ENCODE peak calls at places on chromosomes 2 and 18, in ten cellular contexts. One of them, this sample, is unnamed.

GRCh38 chr2:32772623-32773221 is 144.9 kb downstream of the TTC27 start:
- DNase-seq in lower lobe of right lung: no peak
- DNase-seq in fibroblast of lung: peak; percentile 84
- DNase-seq in neural progenitor cell: peak; percentile 79
- DNase-seq in colonic mucosa: no peak
- DNase-seq in SK-N-SH: peak; percentile 75
- DNase-seq in breast epithelium: no peak
- DNase-seq in A549: peak; percentile 62
- DNase-seq in CD4-positive, alpha-beta memory T cell: no peak
- DNase-seq in kidney: no peak
- DNase-seq in this sample: no peak

GRCh38 chr2:68319397-68320117 is at the start of gene CNRIP1:
- DNase-seq in lower lobe of right lung: peak; percentile 67
- DNase-seq in fibroblast of lung: peak; percentile 85
- DNase-seq in neural progenitor cell: peak; percentile 85
- DNase-seq in colonic mucosa: peak; percentile 50
- DNase-seq in SK-N-SH: peak; percentile 87
- DNase-seq in breast epithelium: peak; percentile 53
- DNase-seq in A549: peak; percentile 49
- DNase-seq in CD4-positive, alpha-beta memory T cell: no peak
- DNase-seq in kidney: peak; percentile 90
- DNase-seq in this sample: no peak

GRCh38 chr2:26532301-26533250 is 54.7 kb upstream of the OTOF start:
- DNase-seq in lower lobe of right lung: no peak
- DNase-seq in fibroblast of lung: no peak
- DNase-seq in neural progenitor cell: no peak
- DNase-seq in colonic mucosa: no peak
- DNase-seq in SK-N-SH: no peak
- DNase-seq in breast epithelium: no peak
- DNase-seq in A549: no peak
- DNase-seq in CD4-positive, alpha-beta memory T cell: no peak
- DNase-seq in kidney: peak; percentile 46
- DNase-seq in this sample: no peak

GRCh38 chr2:170966648-170967396 is 37.8 kb downstream of the GORASP2 start:
- DNase-seq in lower lobe of right lung: no peak
- DNase-seq in fibroblast of lung: no peak
- DNase-seq in neural progenitor cell: peak; percentile 28
- DNase-seq in colonic mucosa: no peak
- DNase-seq in SK-N-SH: peak; percentile 65
- DNase-seq in breast epithelium: no peak
- DNase-seq in A549: peak; percentile 61
- DNase-seq in CD4-positive, alpha-beta memory T cell: no peak
- DNase-seq in kidney: no peak
- DNase-seq in this sample: no peak

GRCh38 chr2:32783468-32783867 is 155.6 kb downstream of the TTC27 start:
- DNase-seq in lower lobe of right lung: no peak
- DNase-seq in fibroblast of lung: no peak
- DNase-seq in neural progenitor cell: peak; percentile 2
- DNase-seq in colonic mucosa: no peak
- DNase-seq in SK-N-SH: no peak
- DNase-seq in breast epithelium: no peak
- DNase-seq in A549: no peak
- DNase-seq in CD4-positive, alpha-beta memory T cell: no peak
- DNase-seq in kidney: no peak
- DNase-seq in this sample: no peak

GRCh38 chr2:162710282-162710891 is 128.2 kb downstream of the KCNH7 start:
- DNase-seq in lower lobe of right lung: no peak
- DNase-seq in fibroblast of lung: no peak
- DNase-seq in neural progenitor cell: no peak
- DNase-seq in colonic mucosa: peak; percentile 33
- DNase-seq in SK-N-SH: no peak
- DNase-seq in breast epithelium: no peak
- DNase-seq in A549: peak; percentile 3
- DNase-seq in CD4-positive, alpha-beta memory T cell: no peak
- DNase-seq in kidney: no peak
- DNase-seq in this sample: no peak

GRCh38 chr18:25826823-25827617 is 263.4 kb downstream of the SS18 start:
- DNase-seq in lower lobe of right lung: no peak
- DNase-seq in fibroblast of lung: peak; percentile 23
- DNase-seq in neural progenitor cell: no peak
- DNase-seq in colonic mucosa: no peak
- DNase-seq in SK-N-SH: no peak
- DNase-seq in breast epithelium: no peak
- DNase-seq in A549: no peak
- DNase-seq in CD4-positive, alpha-beta memory T cell: no peak
- DNase-seq in kidney: no peak
- DNase-seq in this sample: no peak

GRCh38 chr2:120253021-120253882 is 600 bp downstream of the RALB start:
- DNase-seq in lower lobe of right lung: peak; percentile 94
- DNase-seq in fibroblast of lung: peak; percentile 85
- DNase-seq in neural progenitor cell: peak; percentile 86
- DNase-seq in colonic mucosa: peak; percentile 78
- DNase-seq in SK-N-SH: peak; percentile 88
- DNase-seq in breast epithelium: peak; percentile 79
- DNase-seq in A549: peak; percentile 70
- DNase-seq in CD4-positive, alpha-beta memory T cell: no peak
- DNase-seq in kidney: peak; percentile 95
- DNase-seq in this sample: peak; percentile 3

GRCh38 chr2:1611886-1612285 is 132.4 kb downstream of the PXDN start:
- DNase-seq in lower lobe of right lung: no peak
- DNase-seq in fibroblast of lung: no peak
- DNase-seq in neural progenitor cell: no peak
- DNase-seq in colonic mucosa: no peak
- DNase-seq in SK-N-SH: no peak
- DNase-seq in breast epithelium: no peak
- DNase-seq in A549: no peak
- DNase-seq in CD4-positive, alpha-beta memory T cell: no peak
- DNase-seq in kidney: peak; percentile 18
- DNase-seq in this sample: no peak

GRCh38 chr2:1612391-1613077 is 131.8 kb downstream of the PXDN start:
- DNase-seq in lower lobe of right lung: no peak
- DNase-seq in fibroblast of lung: no peak
- DNase-seq in neural progenitor cell: no peak
- DNase-seq in colonic mucosa: no peak
- DNase-seq in SK-N-SH: peak; percentile 25
- DNase-seq in breast epithelium: no peak
- DNase-seq in A549: no peak
- DNase-seq in CD4-positive, alpha-beta memory T cell: no peak
- DNase-seq in kidney: peak; percentile 33
- DNase-seq in this sample: no peak

GRCh38 chr2:1613731-1614354 is 130.5 kb downstream of the PXDN start:
- DNase-seq in lower lobe of right lung: no peak
- DNase-seq in fibroblast of lung: no peak
- DNase-seq in neural progenitor cell: no peak
- DNase-seq in colonic mucosa: no peak
- DNase-seq in SK-N-SH: no peak
- DNase-seq in breast epithelium: no peak
- DNase-seq in A549: no peak
- DNase-seq in CD4-positive, alpha-beta memory T cell: no peak
- DNase-seq in kidney: peak; percentile 25
- DNase-seq in this sample: no peak

GRCh38 chr2:1613078-1613445 is 131.3 kb downstream of the PXDN start:
- DNase-seq in lower lobe of right lung: no peak
- DNase-seq in fibroblast of lung: no peak
- DNase-seq in neural progenitor cell: no peak
- DNase-seq in colonic mucosa: no peak
- DNase-seq in SK-N-SH: peak; percentile 16
- DNase-seq in breast epithelium: no peak
- DNase-seq in A549: no peak
- DNase-seq in CD4-positive, alpha-beta memory T cell: no peak
- DNase-seq in kidney: peak; percentile 37
- DNase-seq in this sample: no peak

DNA sequence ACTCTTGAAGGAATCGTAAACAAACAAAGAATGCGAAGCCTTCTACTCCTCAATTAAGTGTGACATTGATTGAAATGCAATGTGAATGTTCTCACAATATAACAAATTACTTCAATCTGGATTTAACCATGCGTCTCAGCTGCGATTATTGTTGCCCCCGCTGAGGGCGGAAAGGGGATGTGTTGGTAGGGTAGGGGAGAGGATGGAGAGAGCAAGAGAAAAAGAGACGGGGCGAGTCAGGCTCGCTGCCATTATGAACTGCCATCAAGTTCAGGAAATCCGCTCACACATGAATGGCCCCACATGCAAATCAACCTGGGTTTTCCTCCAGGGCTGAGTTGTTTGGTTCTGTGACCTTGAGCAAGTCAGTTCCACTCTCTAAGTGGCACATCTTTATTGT is 129.8 kb downstream of the PXDN start:
- DNase-seq in lower lobe of right lung: no peak
- DNase-seq in fibroblast of lung: no peak
- DNase-seq in neural progenitor cell: no peak
- DNase-seq in colonic mucosa: no peak
- DNase-seq in SK-N-SH: no peak
- DNase-seq in breast epithelium: no peak
- DNase-seq in A549: no peak
- DNase-seq in CD4-positive, alpha-beta memory T cell: no peak
- DNase-seq in kidney: peak; percentile 13
- DNase-seq in this sample: no peak
- H3K9me3 ChIP-seq in lower lobe of right lung: no peaks in the 10 kb centered on the region
- H3K9me3 ChIP-seq in fibroblast of lung: no peaks in the 10 kb centered on the region
- H3K9me3 ChIP-seq in neural progenitor cell: no peaks in the 10 kb centered on the region
- H3K9me3 ChIP-seq in colonic mucosa: no peaks in the 10 kb centered on the region
- H3K9me3 ChIP-seq in SK-N-SH: no peaks in the 10 kb centered on the region
- H3K9me3 ChIP-seq in breast epithelium: no peaks in the 10 kb centered on the region
- H3K9me3 ChIP-seq in A549: no peaks in the 10 kb centered on the region
- H3K9me3 ChIP-seq in CD4-positive, alpha-beta memory T cell: no peaks in the 10 kb centered on the region
- H3K9me3 ChIP-seq in kidney: no peaks in the 10 kb centered on the region
- H3K9me3 ChIP-seq in this sample: no peaks in the 10 kb centered on the region

GRCh38 chr2:174874081-174874480 is 109.8 kb upstream of the CHRNA1 start:
- DNase-seq in lower lobe of right lung: no peak
- DNase-seq in fibroblast of lung: peak; percentile 28
- DNase-seq in neural progenitor cell: no peak
- DNase-seq in colonic mucosa: no peak
- DNase-seq in SK-N-SH: no peak
- DNase-seq in breast epithelium: no peak
- DNase-seq in A549: no peak
- DNase-seq in CD4-positive, alpha-beta memory T cell: no peak
- DNase-seq in kidney: no peak
- DNase-seq in this sample: no peak

GRCh38 chr2:174881678-174882077 is 117.4 kb upstream of the CHRNA1 start:
- DNase-seq in lower lobe of right lung: no peak
- DNase-seq in fibroblast of lung: no peak
- DNase-seq in neural progenitor cell: peak; percentile 54
- DNase-seq in colonic mucosa: no peak
- DNase-seq in SK-N-SH: no peak
- DNase-seq in breast epithelium: no peak
- DNase-seq in A549: no peak
- DNase-seq in CD4-positive, alpha-beta memory T cell: no peak
- DNase-seq in kidney: no peak
- DNase-seq in this sample: no peak

GRCh38 chr2:174877796-174878195 is 113.5 kb upstream of the CHRNA1 start:
- DNase-seq in lower lobe of right lung: no peak
- DNase-seq in fibroblast of lung: peak; percentile 55
- DNase-seq in neural progenitor cell: no peak
- DNase-seq in colonic mucosa: no peak
- DNase-seq in SK-N-SH: peak; percentile 39
- DNase-seq in breast epithelium: no peak
- DNase-seq in A549: no peak
- DNase-seq in CD4-positive, alpha-beta memory T cell: no peak
- DNase-seq in kidney: no peak
- DNase-seq in this sample: no peak

GRCh38 chr2:174873457-174873856 is 109.2 kb upstream of the CHRNA1 start:
- DNase-seq in lower lobe of right lung: no peak
- DNase-seq in fibroblast of lung: peak; percentile 14
- DNase-seq in neural progenitor cell: peak; percentile 16
- DNase-seq in colonic mucosa: no peak
- DNase-seq in SK-N-SH: no peak
- DNase-seq in breast epithelium: no peak
- DNase-seq in A549: no peak
- DNase-seq in CD4-positive, alpha-beta memory T cell: no peak
- DNase-seq in kidney: no peak
- DNase-seq in this sample: no peak

DNA sequence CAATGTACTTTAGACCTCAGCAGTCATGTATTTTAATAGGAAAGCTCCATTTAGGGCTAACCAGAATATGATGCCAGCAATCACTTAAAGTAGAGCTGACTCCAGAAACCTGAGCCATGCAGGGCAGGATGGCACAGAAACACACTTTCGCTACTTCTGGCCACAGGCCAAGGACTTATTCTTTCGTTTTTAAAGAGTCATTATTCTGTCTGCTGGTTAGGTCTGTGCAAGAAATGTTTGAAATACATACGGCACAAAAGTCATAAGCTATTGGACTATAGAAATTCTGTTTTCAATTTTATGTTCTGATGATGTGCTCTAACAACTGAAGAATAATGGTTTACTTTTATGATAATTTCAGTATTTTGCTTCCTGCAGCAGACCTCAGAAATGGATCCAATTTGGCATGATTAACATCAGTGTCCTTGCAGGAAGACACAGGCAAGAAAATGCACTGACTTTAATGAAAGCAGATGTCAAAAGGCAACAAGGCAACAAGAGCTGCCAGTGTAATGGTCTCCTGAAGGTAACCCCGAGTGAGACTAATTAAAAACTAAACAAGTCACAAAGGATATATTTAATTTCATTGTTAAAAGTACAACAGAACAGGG is 114.4 kb upstream of the CHRNA1 start:
- DNase-seq in lower lobe of right lung: no peak
- DNase-seq in fibroblast of lung: peak; percentile 76
- DNase-seq in neural progenitor cell: peak; percentile 21
- DNase-seq in colonic mucosa: no peak
- DNase-seq in SK-N-SH: peak; percentile 45
- DNase-seq in breast epithelium: no peak
- DNase-seq in A549: no peak
- DNase-seq in CD4-positive, alpha-beta memory T cell: no peak
- DNase-seq in kidney: no peak
- DNase-seq in this sample: no peak
- H3K4me3 ChIP-seq in lower lobe of right lung: peak overlapping the region; percentile 38
- H3K4me3 ChIP-seq in fibroblast of lung: peak overlapping the region; percentile 43
- H3K4me3 ChIP-seq in neural progenitor cell: no peak overlapping the region
- H3K4me3 ChIP-seq in colonic mucosa: peak overlapping the region; percentile 3
- H3K4me3 ChIP-seq in SK-N-SH: peak overlapping the region; percentile 44
- H3K4me3 ChIP-seq in breast epithelium: peak overlapping the region; percentile 57
- H3K4me3 ChIP-seq in A549: no peak overlapping the region
- H3K4me3 ChIP-seq in CD4-positive, alpha-beta memory T cell: no peak overlapping the region
- H3K4me3 ChIP-seq in kidney: peak overlapping the region; percentile 25
- H3K4me3 ChIP-seq in this sample: no peak overlapping the region

GRCh38 chr2:45856391-45857055 is 205.0 kb downstream of the PRKCE start:
- DNase-seq in lower lobe of right lung: no peak
- DNase-seq in fibroblast of lung: no peak
- DNase-seq in neural progenitor cell: no peak
- DNase-seq in colonic mucosa: no peak
- DNase-seq in SK-N-SH: no peak
- DNase-seq in breast epithelium: no peak
- DNase-seq in A549: no peak
- DNase-seq in CD4-positive, alpha-beta memory T cell: no peak
- DNase-seq in kidney: no peak
- DNase-seq in this sample: no peak
- H3K27ac ChIP-seq in lower lobe of right lung: no peak overlapping the region
- H3K27ac ChIP-seq in fibroblast of lung: no peak overlapping the region
- H3K27ac ChIP-seq in neural progenitor cell: no peak overlapping the region
- H3K27ac ChIP-seq in colonic mucosa: no peak overlapping the region
- H3K27ac ChIP-seq in SK-N-SH: no peak overlapping the region
- H3K27ac ChIP-seq in breast epithelium: no peak overlapping the region
- H3K27ac ChIP-seq in A549: no peak overlapping the region
- H3K27ac ChIP-seq in CD4-positive, alpha-beta memory T cell: no peak overlapping the region
- H3K27ac ChIP-seq in kidney: no peak overlapping the region
- H3K27ac ChIP-seq in this sample: no peak overlapping the region

GRCh38 chr2:121554998-121555397 is 24.3 kb downstream of the RNU4ATAC start:
- DNase-seq in lower lobe of right lung: no peak
- DNase-seq in fibroblast of lung: no peak
- DNase-seq in neural progenitor cell: no peak
- DNase-seq in colonic mucosa: no peak
- DNase-seq in SK-N-SH: no peak
- DNase-seq in breast epithelium: no peak
- DNase-seq in A549: no peak
- DNase-seq in CD4-positive, alpha-beta memory T cell: no peak
- DNase-seq in kidney: no peak
- DNase-seq in this sample: no peak

GRCh38 chr2:121545257-121545656 is 14.6 kb downstream of the RNU4ATAC start:
- DNase-seq in lower lobe of right lung: no peak
- DNase-seq in fibroblast of lung: no peak
- DNase-seq in neural progenitor cell: no peak
- DNase-seq in colonic mucosa: no peak
- DNase-seq in SK-N-SH: no peak
- DNase-seq in breast epithelium: no peak
- DNase-seq in A549: no peak
- DNase-seq in CD4-positive, alpha-beta memory T cell: no peak
- DNase-seq in kidney: no peak
- DNase-seq in this sample: no peak

GRCh38 chr2:121547646-121548045 is 17.0 kb downstream of the RNU4ATAC start:
- DNase-seq in lower lobe of right lung: no peak
- DNase-seq in fibroblast of lung: no peak
- DNase-seq in neural progenitor cell: no peak
- DNase-seq in colonic mucosa: no peak
- DNase-seq in SK-N-SH: no peak
- DNase-seq in breast epithelium: no peak
- DNase-seq in A549: no peak
- DNase-seq in CD4-positive, alpha-beta memory T cell: no peak
- DNase-seq in kidney: no peak
- DNase-seq in this sample: no peak

GRCh38 chr2:121550669-121551068 is 20.0 kb downstream of the RNU4ATAC start:
- DNase-seq in lower lobe of right lung: no peak
- DNase-seq in fibroblast of lung: no peak
- DNase-seq in neural progenitor cell: no peak
- DNase-seq in colonic mucosa: no peak
- DNase-seq in SK-N-SH: no peak
- DNase-seq in breast epithelium: no peak
- DNase-seq in A549: no peak
- DNase-seq in CD4-positive, alpha-beta memory T cell: no peak
- DNase-seq in kidney: no peak
- DNase-seq in this sample: no peak
- H3K9me3 ChIP-seq in lower lobe of right lung: no peaks in the 10 kb centered on the region
- H3K9me3 ChIP-seq in fibroblast of lung: no peaks in the 10 kb centered on the region
- H3K9me3 ChIP-seq in neural progenitor cell: no peaks in the 10 kb centered on the region
- H3K9me3 ChIP-seq in colonic mucosa: no peaks in the 10 kb centered on the region
- H3K9me3 ChIP-seq in SK-N-SH: peaks cover 4% of the 10 kb centered on the region
- H3K9me3 ChIP-seq in breast epithelium: no peaks in the 10 kb centered on the region
- H3K9me3 ChIP-seq in A549: peaks cover 3% of the 10 kb centered on the region
- H3K9me3 ChIP-seq in CD4-positive, alpha-beta memory T cell: no peaks in the 10 kb centered on the region
- H3K9me3 ChIP-seq in kidney: no peaks in the 10 kb centered on the region
- H3K9me3 ChIP-seq in this sample: no peaks in the 10 kb centered on the region